ENCODE peak calls at places on chromosomes 4 and X, in five cellular contexts. T is upper lobe of right lung, J is AG04450, K is testis, U is tibial artery. B is an unnamed sample.

GRCh38 chr4:85866508-85866907 is 391.6 kb downstream of the ARHGAP24 start:
- DNase-seq in T (no peak), J (no peak), K (no peak), U (no peak), B (no peak)

GRCh38 chr4:138869631-138870030 is 145.9 kb upstream of the NOCT start:
- DNase-seq in T (no peak), J (no peak), K (no peak), U (no peak), B (no peak)

GRCh38 chr4:16176621-16177020 is 49.6 kb downstream of the TAPT1 start:
- DNase-seq in T (no peak), J (no peak), K (no peak), U (no peak), B (no peak)

GRCh38 chr4:3436798-3437581 is 4.8 kb upstream of the HGFAC start:
- DNase-seq in T (peak), J (no peak), K (no peak), U (peak), B (no peak)

GRCh38 chr4:5710962-5711478 is at the start of gene EVC:
- DNase-seq in T (peak), J (peak), K (peak), U (peak), B (no peak)

GRCh38 chrX:30957753-30958152 is 68.7 kb upstream of the TAB3 start:
- DNase-seq in T (no peak), J (no peak), K (no peak), U (no peak), B (no peak)

GRCh38 chrX:39757971-39758370 is 339.8 kb downstream of the BCOR start:
- DNase-seq in T (no peak), J (no peak), K (no peak), U (no peak), B (peak)

GRCh38 chr4:139607302-139608060 is 51.5 kb upstream of the SETD7 start:
- DNase-seq in T (no peak), J (no peak), K (no peak), U (no peak), B (no peak)

GRCh38 chrX:46317158-46317557 is 228.1 kb downstream of the ZNF674 start:
- DNase-seq in T (no peak), J (no peak), K (no peak), U (no peak), B (no peak)

GRCh38 chrX:46179748-46180147 is 365.5 kb downstream of the ZNF674 start:
- DNase-seq in T (no peak), J (no peak), K (no peak), U (no peak), B (no peak)

GRCh38 chr4:24488399-24489164 is 95.8 kb downstream of the DHX15 start:
- DNase-seq in T (peak), J (no peak), K (peak), U (peak), B (no peak)

GRCh38 chr4:99054428-99054994 is 34.1 kb downstream of the ADH5 start:
- DNase-seq in T (no peak), J (no peak), K (no peak), U (no peak), B (no peak)

GRCh38 chr4:25941441-25941840 is 27.4 kb downstream of the SMIM20 start:
- DNase-seq in T (no peak), J (no peak), K (no peak), U (no peak), B (no peak)

GRCh38 chrX:119708936-119709335 is 16.0 kb upstream of the SEPTIN6 start:
- DNase-seq in T (no peak), J (no peak), K (no peak), U (no peak), B (no peak)

GRCh38 chrX:17030580-17031285 is 84.3 kb downstream of the REPS2 start:
- DNase-seq in T (no peak), J (no peak), K (no peak), U (no peak), B (no peak)

GRCh38 chr4:137685357-137685756 is 153.1 kb upstream of the PCDH18 start:
- DNase-seq in T (no peak), J (no peak), K (no peak), U (no peak), B (peak)

GRCh38 chrX:109283870-109284269 is 198.0 kb downstream of the GUCY2F start:
- DNase-seq in T (no peak), J (no peak), K (no peak), U (no peak), B (no peak)

GRCh38 chrX:55908685-55909212 is 191.2 kb downstream of the RRAGB start:
- DNase-seq in T (peak), J (no peak), K (peak), U (no peak), B (no peak)

GRCh38 chrX:123084797-123085196 is 99.3 kb upstream of the GRIA3 start:
- DNase-seq in T (no peak), J (no peak), K (no peak), U (no peak), B (peak)

GRCh38 chr4:76948441-76949292 is 885 bp upstream of the SEPTIN11 start:
- DNase-seq in T (peak), J (no peak), K (peak), U (peak), B (no peak)

GRCh38 chr4:8510611-8511285 is 69.4 kb upstream of the GPR78 start:
- DNase-seq in T (no peak), J (no peak), K (no peak), U (no peak), B (no peak)

GRCh38 chr4:7929530-7929951 is 10.1 kb downstream of the AFAP1 start:
- DNase-seq in T (peak), J (no peak), K (no peak), U (no peak), B (no peak)

GRCh38 chr4:16860506-16860905 is 37.9 kb downstream of the LDB2 start:
- DNase-seq in T (no peak), J (peak), K (no peak), U (no peak), B (peak)

GRCh38 chr4:4470208-4470607 is 71.6 kb downstream of the STX18 start:
- DNase-seq in T (no peak), J (no peak), K (no peak), U (no peak), B (no peak)

GRCh38 chr4:152100378-152101201 is 339.8 kb upstream of the GATB start:
- DNase-seq in T (no peak), J (no peak), K (no peak), U (no peak), B (no peak)

GRCh38 chrX:70289168-70289792 is 447 bp downstream of the PDZD11 start:
- DNase-seq in T (no peak), J (no peak), K (no peak), U (no peak), B (no peak)

GRCh38 chrX:71541546-71542022 is 8.7 kb downstream of the OGT start:
- DNase-seq in T (no peak), J (no peak), K (no peak), U (no peak), B (peak)

GRCh38 chr4:158760866-158761265 is 8.0 kb upstream of the FNIP2 start:
- DNase-seq in T (no peak), J (no peak), K (no peak), U (no peak), B (no peak)

GRCh38 chr4:39873823-39874222 is 103.9 kb downstream of the PDS5A start:
- DNase-seq in T (no peak), J (no peak), K (no peak), U (no peak), B (no peak)

GRCh38 chr4:84324303-84324702 is 174.8 kb downstream of the NKX6-1 start:
- DNase-seq in T (no peak), J (no peak), K (no peak), U (no peak), B (no peak)

GRCh38 chr4:168487821-168488162 is 7.5 kb upstream of the DDX60L start:
- DNase-seq in T (no peak), J (no peak), K (no peak), U (no peak), B (no peak)

GRCh38 chr4:162157241-162157640 is 6.6 kb downstream of the FSTL5 start:
- DNase-seq in T (no peak), J (no peak), K (no peak), U (no peak), B (no peak)

DNA sequence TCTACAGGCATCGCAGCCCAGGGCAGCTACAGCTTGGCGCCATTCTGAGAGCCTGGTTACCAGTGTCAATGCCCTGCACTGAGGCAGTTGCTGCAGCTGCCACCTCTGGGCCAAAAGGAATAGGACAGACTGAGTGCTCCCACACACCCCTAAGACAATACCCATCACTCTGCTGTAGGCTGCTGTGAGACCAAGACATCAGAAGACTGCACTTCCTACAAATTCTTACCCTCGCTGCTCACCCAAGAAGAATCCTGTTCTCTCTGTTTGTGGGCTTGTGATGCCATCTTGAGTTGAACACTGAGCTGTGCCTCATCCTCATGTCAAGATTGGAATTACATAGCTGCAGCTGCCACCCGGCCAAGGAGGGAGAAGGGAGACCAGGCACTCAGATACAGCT is 1847.0 kb upstream of the PCDH10 start:
- DNase-seq in T (no peak), J (no peak), K (no peak), U (no peak), B (no peak)
- TF ChIP-seq CTCF in T (no peak), J (no peak), K (no peak), U (no peak), B (no peak)

GRCh38 chr4:6929339-6929734 is 19.7 kb downstream of the TBC1D14 start:
- DNase-seq in T (no peak), J (no peak), K (no peak), U (no peak), B (no peak)

GRCh38 chr4:6926081-6926480 is 16.5 kb downstream of the TBC1D14 start:
- DNase-seq in T (no peak), J (no peak), K (no peak), U (no peak), B (no peak)

GRCh38 chr4:6928067-6928466 is 18.4 kb downstream of the TBC1D14 start:
- DNase-seq in T (no peak), J (no peak), K (no peak), U (no peak), B (no peak)

GRCh38 chr4:6925357-6925836 is 15.8 kb downstream of the TBC1D14 start:
- DNase-seq in T (no peak), J (no peak), K (peak), U (no peak), B (no peak)

DNA sequence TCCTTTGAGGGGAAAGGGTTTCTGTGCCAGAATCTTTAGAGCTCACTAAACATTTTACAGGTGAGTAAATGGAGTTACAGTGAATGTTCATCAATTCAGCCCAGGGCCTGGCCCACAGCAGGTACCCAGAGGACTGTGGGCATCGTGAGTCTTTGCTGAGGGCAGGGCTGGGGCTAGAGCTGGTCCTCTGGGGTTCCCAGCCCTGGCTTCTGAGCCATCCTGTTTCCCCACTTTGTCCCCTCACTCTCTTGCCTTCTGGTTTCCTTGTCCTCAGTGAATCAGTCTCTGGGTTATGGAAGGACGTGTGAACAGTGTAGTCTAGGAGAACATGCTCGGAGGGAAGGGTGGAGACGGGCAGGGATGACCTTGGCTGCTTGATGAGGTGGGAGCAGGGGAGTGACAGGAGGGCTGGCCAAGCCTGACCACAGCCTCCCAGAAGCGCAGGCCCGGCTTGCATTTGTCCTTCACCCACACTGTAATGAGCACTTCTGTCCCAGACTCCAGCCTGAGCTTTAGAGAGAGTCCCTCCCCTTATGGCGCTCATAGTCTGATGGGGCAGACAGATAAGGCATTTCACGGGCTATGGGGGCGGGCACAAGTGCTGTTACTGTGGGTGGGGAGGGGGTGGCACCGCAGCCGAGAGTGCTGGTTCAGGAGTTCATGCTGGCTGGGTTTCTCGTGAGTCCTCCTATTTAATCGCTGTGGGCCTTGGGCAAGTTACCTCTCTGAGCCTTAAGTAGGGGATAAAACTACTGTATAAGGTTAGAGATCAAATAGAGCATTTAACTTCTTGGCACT is 17.3 kb downstream of the TBC1D14 start:
- DNase-seq in T (peak), J (no peak), K (peak), U (no peak), B (no peak)
- H3K4me3 ChIP-seq in T (no peak), J (no peak), K (no peak), U (no peak), B (no peak)

GRCh38 chrX:136582624-136583023 is 50.6 kb downstream of the VGLL1 start:
- DNase-seq in T (no peak), J (no peak), K (no peak), U (no peak), B (no peak)
- TF ChIP-seq CTCF in T (no peak), J (no peak), K (no peak), U (no peak), B (no peak)

GRCh38 chr4:181204109-181204508 is 1039.1 kb upstream of the TENM3 start:
- DNase-seq in T (no peak), J (no peak), K (no peak), U (no peak), B (no peak)

GRCh38 chr4:181202249-181202648 is 1041.0 kb upstream of the TENM3 start:
- DNase-seq in T (no peak), J (no peak), K (no peak), U (no peak), B (no peak)
- H3K4me3 ChIP-seq in T (no peak), J (no peak), K (no peak), U (no peak), B (no peak)

DNA sequence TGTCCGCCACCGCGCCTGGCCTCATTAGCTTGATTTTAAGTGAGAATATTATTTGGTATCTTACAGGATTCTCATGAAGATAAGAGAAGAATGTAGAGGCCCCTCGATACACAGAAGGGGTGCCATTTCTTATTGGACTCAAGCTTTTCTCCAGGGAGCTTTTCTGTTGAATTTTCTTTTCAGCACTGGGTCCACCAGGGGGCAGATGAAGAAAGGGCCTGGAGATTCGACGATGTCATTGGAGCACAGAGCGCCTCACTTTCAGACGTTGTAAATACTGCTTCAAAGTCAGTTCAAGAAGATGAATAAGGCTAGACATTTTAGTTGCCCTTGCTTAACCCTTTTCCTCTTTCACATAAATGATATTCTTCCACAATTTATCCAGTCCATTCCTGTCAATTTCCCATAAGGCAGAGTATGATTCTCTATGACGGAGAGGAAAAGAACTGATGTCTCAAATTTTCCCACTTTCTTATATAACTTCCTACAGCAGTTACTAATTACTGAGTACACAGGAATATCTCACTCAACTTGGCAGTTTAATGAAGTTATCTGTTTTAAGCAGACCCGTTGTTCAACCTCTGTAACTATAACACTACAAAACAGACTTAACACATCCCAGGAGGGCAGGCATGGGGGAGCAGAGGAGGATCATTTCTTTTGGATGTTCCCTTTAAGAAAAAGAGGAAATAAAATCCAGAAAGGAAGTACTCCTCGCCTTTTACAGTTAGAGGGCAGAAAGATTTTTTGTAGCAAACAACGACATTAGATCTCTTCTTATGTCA is 12.0 kb upstream of the CENPU start:
- DNase-seq in T (no peak), J (peak), K (peak), U (peak), B (no peak)
- TF ChIP-seq CTCF in T (peak), J (peak), K (peak), U (peak), B (peak)

DNA sequence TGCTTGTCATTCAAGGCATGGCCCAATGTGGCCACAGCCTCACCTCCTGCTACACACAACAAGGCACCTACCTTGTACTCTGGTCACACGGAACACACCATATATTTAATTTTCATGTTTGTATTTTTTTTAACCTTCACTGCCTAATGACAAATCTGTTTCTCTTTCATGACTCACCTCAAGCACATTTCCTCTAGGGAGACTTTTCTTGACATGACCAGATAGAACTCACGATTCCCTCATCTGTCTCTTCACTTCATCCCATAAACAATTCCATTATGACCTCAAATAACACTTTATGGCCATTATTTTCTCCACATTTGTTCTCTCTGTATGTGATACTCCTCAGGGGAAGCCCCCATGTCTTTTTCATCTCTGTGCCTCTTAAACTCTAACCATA is 11.1 kb downstream of the DRP2 start:
- DNase-seq in T (no peak), J (no peak), K (no peak), U (no peak), B (no peak)
- H3K4me3 ChIP-seq in T (no peak), J (no peak), K (no peak), U (no peak), B (no peak)

GRCh38 chr4:47705326-47705981 is 132.4 kb downstream of the CORIN start:
- DNase-seq in T (no peak), J (no peak), K (no peak), U (no peak), B (no peak)
- TF ChIP-seq CTCF in T (peak), J (peak), K (peak), U (no peak), B (peak)

GRCh38 chr4:165382640-165383039 is 3.8 kb downstream of the CPE start:
- DNase-seq in T (no peak), J (no peak), K (no peak), U (no peak), B (no peak)

GRCh38 chr4:165378398-165378762 is 428 bp upstream of the CPE start:
- DNase-seq in T (no peak), J (no peak), K (no peak), U (no peak), B (no peak)

GRCh38 chr4:165378763-165379631 is at the start of gene CPE:
- DNase-seq in T (peak), J (no peak), K (peak), U (peak), B (no peak)

GRCh38 chr4:165381821-165382373 is 3.1 kb downstream of the CPE start:
- DNase-seq in T (no peak), J (no peak), K (no peak), U (no peak), B (no peak)

DNA sequence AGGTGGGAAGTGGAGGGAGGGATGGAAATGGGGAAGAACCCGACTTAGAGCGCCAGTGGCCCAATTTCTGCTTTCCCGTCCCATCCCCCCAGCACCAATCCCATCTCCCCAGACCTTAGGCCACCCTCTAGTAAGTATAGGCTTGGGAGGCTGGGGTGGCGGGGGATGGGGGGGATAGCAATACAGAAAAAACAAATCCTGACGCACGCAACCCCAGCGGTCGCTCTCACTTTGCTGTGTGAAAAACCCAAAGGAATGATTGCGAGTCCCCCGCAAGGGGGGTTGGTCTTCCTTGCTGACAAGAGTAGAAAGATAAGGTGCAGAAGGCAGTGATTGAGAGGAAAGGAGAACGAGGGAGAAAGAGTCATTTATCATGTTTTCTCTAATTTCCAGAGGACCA is 854 bp downstream of the CPE start:
- DNase-seq in T (no peak), J (no peak), K (peak), U (peak), B (no peak)
- H3K4me3 ChIP-seq in T (peak), J (peak), K (peak), U (peak), B (no peak)

B was measured in AG09309.